ENCODE peak calls at places on chromosomes 3 and 15, in nine cellular contexts. One of them, this sample, is unnamed.
A peak's percentile ranks its signal among the peaks of the same experiment; 100 is the strongest.

GRCh38 chr3:134794950-134795775 is at the start of gene EPHB1:
- DNase-seq in A549: peak; percentile 58
- DNase-seq in dorsolateral prefrontal cortex: peak; percentile 88
- DNase-seq in IMR-90: peak; percentile 87
- DNase-seq in HFF-Myc: peak; percentile 72
- DNase-seq in endodermal cell: peak; percentile 99
- DNase-seq in sigmoid colon: peak; percentile 94
- DNase-seq in neural crest cell: peak; percentile 88
- DNase-seq in astrocyte: peak; percentile 91
- DNase-seq in this sample: peak; percentile 79

GRCh38 chr3:141448606-141449216 is 38.1 kb upstream of the RASA2 start:
- DNase-seq in endodermal cell: no peak
- DNase-seq in IMR-90: peak; percentile 84
- DNase-seq in dorsolateral prefrontal cortex: no peak
- DNase-seq in sigmoid colon: no peak
- DNase-seq in HFF-Myc: no peak
- DNase-seq in neural crest cell: no peak
- DNase-seq in A549: no peak
- DNase-seq in astrocyte: peak; percentile 40
- DNase-seq in this sample: no peak

GRCh38 chr3:46215810-46216414 is 7.8 kb upstream of the CCR1 start:
- DNase-seq in astrocyte: peak; percentile 2
- DNase-seq in neural crest cell: no peak
- DNase-seq in dorsolateral prefrontal cortex: no peak
- DNase-seq in endodermal cell: no peak
- DNase-seq in IMR-90: peak; percentile 77
- DNase-seq in sigmoid colon: no peak
- DNase-seq in HFF-Myc: no peak
- DNase-seq in A549: no peak
- DNase-seq in this sample: peak; percentile 98

GRCh38 chr3:123352134-123352554 is 96.7 kb downstream of the ADCY5 start:
- DNase-seq in astrocyte: no peak
- DNase-seq in HFF-Myc: no peak
- DNase-seq in endodermal cell: peak; percentile 55
- DNase-seq in sigmoid colon: peak; percentile 75
- DNase-seq in A549: no peak
- DNase-seq in dorsolateral prefrontal cortex: peak; percentile 30
- DNase-seq in neural crest cell: no peak
- DNase-seq in IMR-90: no peak
- DNase-seq in this sample: no peak

GRCh38 chr3:32951410-32951811 is at the start of gene CCR4:
- DNase-seq in sigmoid colon: no peak
- DNase-seq in astrocyte: no peak
- DNase-seq in dorsolateral prefrontal cortex: no peak
- DNase-seq in endodermal cell: no peak
- DNase-seq in neural crest cell: no peak
- DNase-seq in HFF-Myc: no peak
- DNase-seq in A549: no peak
- DNase-seq in IMR-90: no peak
- DNase-seq in this sample: no peak

GRCh38 chr3:3288288-3288687 is 108.8 kb upstream of the CRBN start:
- DNase-seq in HFF-Myc: no peak
- DNase-seq in IMR-90: no peak
- DNase-seq in astrocyte: no peak
- DNase-seq in neural crest cell: no peak
- DNase-seq in dorsolateral prefrontal cortex: no peak
- DNase-seq in A549: no peak
- DNase-seq in sigmoid colon: no peak
- DNase-seq in endodermal cell: no peak
- DNase-seq in this sample: no peak

GRCh38 chr15:40958723-40959122 is 5.5 kb downstream of the CHAC1 start:
- DNase-seq in neural crest cell: no peak
- DNase-seq in IMR-90: no peak
- DNase-seq in A549: no peak
- DNase-seq in endodermal cell: no peak
- DNase-seq in HFF-Myc: no peak
- DNase-seq in sigmoid colon: no peak
- DNase-seq in astrocyte: no peak
- DNase-seq in dorsolateral prefrontal cortex: no peak
- DNase-seq in this sample: no peak

GRCh38 chr3:138051946-138052802 is 42.2 kb downstream of the CLDN18 start:
- DNase-seq in A549: peak; percentile 7
- DNase-seq in sigmoid colon: no peak
- DNase-seq in HFF-Myc: no peak
- DNase-seq in neural crest cell: peak; percentile 33
- DNase-seq in IMR-90: peak; percentile 62
- DNase-seq in dorsolateral prefrontal cortex: no peak
- DNase-seq in endodermal cell: peak; percentile 88
- DNase-seq in astrocyte: no peak
- DNase-seq in this sample: peak; percentile 60

GRCh38 chr3:115680802-115681345 is 57.6 kb downstream of the GAP43 start:
- DNase-seq in IMR-90: no peak
- DNase-seq in A549: no peak
- DNase-seq in neural crest cell: no peak
- DNase-seq in sigmoid colon: no peak
- DNase-seq in astrocyte: peak; percentile 53
- DNase-seq in endodermal cell: no peak
- DNase-seq in dorsolateral prefrontal cortex: no peak
- DNase-seq in HFF-Myc: no peak
- DNase-seq in this sample: peak; percentile 18

GRCh38 chr3:115683773-115684172 is 60.5 kb downstream of the GAP43 start:
- DNase-seq in sigmoid colon: no peak
- DNase-seq in IMR-90: no peak
- DNase-seq in endodermal cell: no peak
- DNase-seq in astrocyte: no peak
- DNase-seq in dorsolateral prefrontal cortex: no peak
- DNase-seq in A549: no peak
- DNase-seq in HFF-Myc: no peak
- DNase-seq in neural crest cell: no peak
- DNase-seq in this sample: no peak

GRCh38 chr3:115683305-115683704 is 60.0 kb downstream of the GAP43 start:
- DNase-seq in IMR-90: no peak
- DNase-seq in endodermal cell: no peak
- DNase-seq in HFF-Myc: no peak
- DNase-seq in sigmoid colon: no peak
- DNase-seq in astrocyte: no peak
- DNase-seq in dorsolateral prefrontal cortex: no peak
- DNase-seq in neural crest cell: no peak
- DNase-seq in A549: no peak
- DNase-seq in this sample: no peak

GRCh38 chr3:115688408-115688807 is 65.1 kb downstream of the GAP43 start:
- DNase-seq in endodermal cell: no peak
- DNase-seq in sigmoid colon: no peak
- DNase-seq in A549: no peak
- DNase-seq in dorsolateral prefrontal cortex: no peak
- DNase-seq in HFF-Myc: no peak
- DNase-seq in neural crest cell: no peak
- DNase-seq in IMR-90: no peak
- DNase-seq in astrocyte: no peak
- DNase-seq in this sample: no peak

DNA sequence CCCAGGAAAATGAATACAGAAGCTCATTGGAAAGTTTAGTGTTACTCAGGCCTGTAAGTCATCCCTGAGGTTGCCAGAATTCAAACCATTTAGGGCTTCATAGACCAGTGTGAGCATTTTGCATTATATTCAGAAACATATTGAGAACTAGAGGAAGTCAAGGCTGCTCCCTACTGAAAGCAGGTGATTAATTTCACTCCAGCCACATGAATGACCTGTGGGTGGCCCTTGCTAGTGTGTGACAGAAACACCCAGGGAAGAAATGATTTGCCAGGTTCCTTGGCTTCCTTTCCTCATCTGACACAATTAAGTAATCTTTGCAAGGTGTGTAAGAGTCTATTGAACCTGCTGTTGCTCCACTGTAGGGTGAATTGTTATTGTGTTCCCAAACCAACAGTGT is 61.8 kb downstream of the GAP43 start:
- DNase-seq in neural crest cell: no peak
- DNase-seq in dorsolateral prefrontal cortex: no peak
- DNase-seq in A549: no peak
- DNase-seq in sigmoid colon: no peak
- DNase-seq in IMR-90: no peak
- DNase-seq in endodermal cell: no peak
- DNase-seq in astrocyte: no peak
- DNase-seq in HFF-Myc: no peak
- DNase-seq in this sample: no peak
- TF ChIP-seq CTCF in neural crest cell: no peak
- TF ChIP-seq CTCF in dorsolateral prefrontal cortex: no peak
- TF ChIP-seq CTCF in A549: no peak
- TF ChIP-seq CTCF in sigmoid colon: no peak
- TF ChIP-seq CTCF in IMR-90: no peak
- TF ChIP-seq CTCF in endodermal cell: no peak
- TF ChIP-seq CTCF in astrocyte: no peak
- TF ChIP-seq CTCF in HFF-Myc: no peak
- TF ChIP-seq CTCF in this sample: no peak

DNA sequence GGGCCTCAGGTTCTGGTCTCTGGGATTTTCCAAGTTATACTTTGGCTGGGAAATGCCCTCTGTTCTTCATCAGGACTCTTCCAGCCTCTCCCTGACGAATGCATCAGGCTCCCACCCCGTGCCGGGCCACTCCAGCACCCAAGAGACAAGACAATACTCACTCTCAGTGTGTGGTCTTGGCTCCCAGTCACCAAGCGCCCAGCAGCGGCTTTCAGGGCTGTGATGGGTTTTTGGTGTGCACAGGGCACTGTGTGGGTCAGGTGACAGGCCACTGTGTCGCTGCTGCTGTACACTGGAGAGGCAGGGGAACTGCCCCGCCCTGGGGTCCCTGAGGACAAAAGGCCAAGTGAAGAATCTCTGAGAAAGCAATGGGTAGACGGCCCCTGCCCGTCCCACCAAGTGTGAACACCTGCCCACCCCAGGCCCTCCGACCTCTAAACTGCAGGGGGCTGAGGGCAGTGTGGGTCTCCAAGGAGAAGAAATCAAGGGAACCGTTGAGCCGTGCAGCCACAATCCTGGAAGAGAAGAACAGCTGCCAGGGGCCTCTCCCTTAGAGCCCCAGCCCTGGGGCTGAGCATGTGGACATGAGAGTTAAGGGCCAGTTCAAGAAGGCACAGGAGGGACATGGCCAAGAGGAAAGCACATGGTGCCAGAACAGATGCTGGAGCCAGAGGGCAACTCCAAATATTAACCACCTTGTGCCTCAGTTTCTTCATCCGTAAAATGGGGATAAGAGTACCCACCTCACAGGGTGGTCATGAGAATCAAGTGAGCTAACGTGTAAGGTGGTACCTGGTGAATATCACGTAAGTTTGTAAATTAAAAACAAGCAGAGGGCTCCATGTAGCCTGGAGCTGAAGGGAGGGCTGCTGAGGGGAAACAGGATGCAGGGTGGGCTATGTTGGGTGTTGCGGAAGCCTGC is 34.1 kb downstream of the PTPN23 start:
- DNase-seq in IMR-90: no peak
- DNase-seq in dorsolateral prefrontal cortex: no peak
- DNase-seq in A549: no peak
- DNase-seq in HFF-Myc: no peak
- DNase-seq in endodermal cell: no peak
- DNase-seq in neural crest cell: no peak
- DNase-seq in astrocyte: no peak
- DNase-seq in sigmoid colon: no peak
- DNase-seq in this sample: no peak
- TF ChIP-seq CTCF in IMR-90: no peak
- TF ChIP-seq CTCF in dorsolateral prefrontal cortex: no peak
- TF ChIP-seq CTCF in A549: no peak
- TF ChIP-seq CTCF in HFF-Myc: no peak
- TF ChIP-seq CTCF in endodermal cell: no peak
- TF ChIP-seq CTCF in neural crest cell: no peak
- TF ChIP-seq CTCF in astrocyte: no peak
- TF ChIP-seq CTCF in sigmoid colon: no peak
- TF ChIP-seq CTCF in this sample: no peak

GRCh38 chr15:73108676-73109075 is 56.4 kb downstream of the NEO1 start:
- DNase-seq in IMR-90: no peak
- DNase-seq in neural crest cell: no peak
- DNase-seq in sigmoid colon: no peak
- DNase-seq in astrocyte: no peak
- DNase-seq in dorsolateral prefrontal cortex: no peak
- DNase-seq in HFF-Myc: no peak
- DNase-seq in A549: no peak
- DNase-seq in endodermal cell: peak; percentile 80
- DNase-seq in this sample: no peak

GRCh38 chr15:73110246-73110645 is 58.0 kb downstream of the NEO1 start:
- DNase-seq in A549: no peak
- DNase-seq in astrocyte: no peak
- DNase-seq in IMR-90: no peak
- DNase-seq in neural crest cell: no peak
- DNase-seq in HFF-Myc: no peak
- DNase-seq in endodermal cell: no peak
- DNase-seq in sigmoid colon: no peak
- DNase-seq in dorsolateral prefrontal cortex: no peak
- DNase-seq in this sample: no peak

GRCh38 chr15:73109751-73110150 is 57.5 kb downstream of the NEO1 start:
- DNase-seq in astrocyte: no peak
- DNase-seq in HFF-Myc: no peak
- DNase-seq in A549: no peak
- DNase-seq in dorsolateral prefrontal cortex: no peak
- DNase-seq in endodermal cell: no peak
- DNase-seq in sigmoid colon: no peak
- DNase-seq in IMR-90: no peak
- DNase-seq in neural crest cell: no peak
- DNase-seq in this sample: no peak

DNA sequence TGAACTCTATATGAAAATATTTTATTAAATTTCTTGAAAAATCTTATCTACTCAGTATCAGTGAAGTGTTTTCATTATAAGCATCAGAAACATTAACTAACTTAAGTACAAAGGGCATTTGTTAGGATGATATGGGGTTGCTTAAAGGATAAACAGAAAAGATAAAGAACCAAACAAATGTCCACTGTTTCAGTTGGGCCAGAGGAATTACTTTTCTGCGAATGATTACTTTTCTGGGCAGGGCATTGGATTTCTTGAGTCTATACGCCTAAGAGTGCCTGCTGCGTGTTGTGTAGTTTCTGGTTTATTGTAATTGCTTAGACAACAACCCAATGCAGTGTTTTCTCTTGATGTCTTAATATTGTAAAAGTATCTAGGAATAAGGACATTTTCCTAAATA is 52.8 kb downstream of the NEO1 start:
- DNase-seq in dorsolateral prefrontal cortex: no peak
- DNase-seq in endodermal cell: no peak
- DNase-seq in IMR-90: no peak
- DNase-seq in neural crest cell: no peak
- DNase-seq in HFF-Myc: no peak
- DNase-seq in A549: no peak
- DNase-seq in astrocyte: no peak
- DNase-seq in sigmoid colon: no peak
- DNase-seq in this sample: no peak
- TF ChIP-seq CTCF in dorsolateral prefrontal cortex: no peak
- TF ChIP-seq CTCF in endodermal cell: no peak
- TF ChIP-seq CTCF in IMR-90: no peak
- TF ChIP-seq CTCF in neural crest cell: no peak
- TF ChIP-seq CTCF in HFF-Myc: no peak
- TF ChIP-seq CTCF in A549: no peak
- TF ChIP-seq CTCF in astrocyte: no peak
- TF ChIP-seq CTCF in sigmoid colon: no peak
- TF ChIP-seq CTCF in this sample: no peak

DNA sequence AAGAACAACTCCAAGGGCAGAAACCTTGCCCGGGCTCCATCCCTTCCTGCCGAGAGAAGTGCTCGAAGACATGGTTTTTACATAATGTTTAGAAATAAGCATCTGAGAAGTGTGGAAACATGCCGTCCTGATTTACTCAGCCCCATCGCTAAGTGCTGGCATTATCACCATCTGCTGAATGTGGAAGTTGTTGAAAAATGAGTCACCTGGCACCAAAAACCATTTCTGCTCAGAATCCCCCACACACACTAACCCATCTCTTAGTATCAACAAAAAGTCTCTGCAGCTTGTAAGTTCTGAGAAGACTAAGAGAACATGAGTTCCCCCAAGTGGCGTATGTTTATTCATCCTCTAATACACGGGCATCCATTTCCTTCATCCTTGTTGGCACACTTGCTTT is 51.0 kb upstream of the ARL8B start:
- DNase-seq in HFF-Myc: no peak
- DNase-seq in endodermal cell: no peak
- DNase-seq in dorsolateral prefrontal cortex: no peak
- DNase-seq in neural crest cell: no peak
- DNase-seq in astrocyte: peak; percentile 82
- DNase-seq in IMR-90: peak; percentile 49
- DNase-seq in A549: no peak
- DNase-seq in sigmoid colon: no peak
- DNase-seq in this sample: no peak
- TF ChIP-seq CTCF in HFF-Myc: no peak
- TF ChIP-seq CTCF in endodermal cell: no peak
- TF ChIP-seq CTCF in dorsolateral prefrontal cortex: no peak
- TF ChIP-seq CTCF in neural crest cell: no peak
- TF ChIP-seq CTCF in astrocyte: no peak
- TF ChIP-seq CTCF in IMR-90: no peak
- TF ChIP-seq CTCF in A549: no peak
- TF ChIP-seq CTCF in sigmoid colon: no peak
- TF ChIP-seq CTCF in this sample: no peak